ENCODE peak calls at places on chromosomes 12 and 14, in six cellular contexts. L is 8988T, M is GM04504, W is posterior cingulate gyrus, N is cardiac fibroblast, K is cardiac muscle cell. Z is an unnamed sample.

GRCh38 chr14:103074699-103075341 is 9.2 kb upstream of the LBHD2 start:
- DNase-seq in K (no peak), N (no peak), W (peak), L (peak), M (no peak), Z (peak)

GRCh38 chr12:92574046-92574783 is 128.6 kb upstream of the PLEKHG7 start:
- DNase-seq in N (no peak), M (no peak), K (peak), L (peak), W (no peak), Z (no peak)

GRCh38 chr12:93937812-93938211 is 210.6 kb upstream of the PLXNC1 start:
- DNase-seq in K (no peak), M (no peak), N (no peak), W (no peak), L (no peak), Z (no peak)

GRCh38 chr12:119006749-119007148 is 25.4 kb downstream of the SRRM4 start:
- DNase-seq in N (no peak), M (no peak), K (no peak), W (peak), L (no peak), Z (no peak)

GRCh38 chr14:92888896-92889295 is 34.1 kb upstream of the CHGA start:
- DNase-seq in M (no peak), L (no peak), N (no peak), K (no peak), W (no peak), Z (no peak)

GRCh38 chr14:71371711-71372396 is 464.6 kb downstream of the PCNX1 start:
- DNase-seq in K (peak), M (no peak), N (peak), L (no peak), W (no peak), Z (peak)

GRCh38 chr14:68549057-68549421 is 243.8 kb downstream of the ZFP36L1 start:
- DNase-seq in N (peak), L (no peak), K (peak), M (peak), W (no peak), Z (no peak)

GRCh38 chr12:51593539-51593938 is 2.5 kb downstream of the SCN8A start:
- DNase-seq in K (peak), L (no peak), N (peak), W (no peak), M (peak), Z (peak)

GRCh38 chr12:95959107-95959506 is 16.0 kb downstream of the AMDHD1 start:
- DNase-seq in W (no peak), N (peak), L (no peak), K (peak), M (no peak), Z (no peak)

GRCh38 chr14:103879118-103879569 is 31.8 kb upstream of the PPP1R13B start:
- DNase-seq in W (no peak), N (no peak), K (no peak), L (no peak), M (no peak), Z (no peak)

GRCh38 chr12:123854918-123855317 is 92.8 kb downstream of the DNAH10 start:
- DNase-seq in N (no peak), K (no peak), M (no peak), L (no peak), W (no peak), Z (no peak)

GRCh38 chr12:12466157-12466556 is 96.5 kb downstream of the DUSP16 start:
- DNase-seq in M (no peak), K (no peak), W (no peak), L (no peak), N (no peak), Z (peak)

GRCh38 chr14:103483600-103483999 is 39.0 kb downstream of the CKB start:
- DNase-seq in N (peak), M (peak), L (no peak), W (no peak), K (peak), Z (no peak)

GRCh38 chr12:75848533-75848932 is 183.0 kb downstream of the PHLDA1 start:
- DNase-seq in M (no peak), W (no peak), N (peak), K (peak), L (no peak), Z (no peak)

Z was measured in activated CD8-positive, alpha-beta T cell treated with anti-CD3 and anti-CD28 coated beads for 36 hours.